ENCODE peak calls at places on chromosomes 5 and 9, in nine cellular contexts. One of them, this sample, is unnamed.

GRCh38 chr5:181173420-181174342 is 26.3 kb downstream of the OR2V2 start:
- DNase-seq in germinal center: no peak
- DNase-seq in MM.1S: peak; percentile 69
- DNase-seq in effector memory CD4-positive, alpha-beta T cell: no peak
- DNase-seq in PC-9: no peak
- DNase-seq in lung: no peak
- DNase-seq in CD4-positive, alpha-beta T cell: peak; percentile 17
- DNase-seq in ascending aorta: no peak
- DNase-seq in tibial artery: no peak
- DNase-seq in this sample: no peak

GRCh38 chr5:138054863-138055558 is 22.1 kb upstream of the FAM13B start:
- DNase-seq in MM.1S: no peak
- DNase-seq in germinal center: no peak
- DNase-seq in effector memory CD4-positive, alpha-beta T cell: no peak
- DNase-seq in CD4-positive, alpha-beta T cell: no peak
- DNase-seq in tibial artery: no peak
- DNase-seq in PC-9: no peak
- DNase-seq in lung: no peak
- DNase-seq in ascending aorta: no peak
- DNase-seq in this sample: no peak

GRCh38 chr5:35736280-35736679 is 118.6 kb downstream of the SPEF2 start:
- DNase-seq in ascending aorta: no peak
- DNase-seq in MM.1S: no peak
- DNase-seq in germinal center: no peak
- DNase-seq in PC-9: no peak
- DNase-seq in lung: no peak
- DNase-seq in tibial artery: no peak
- DNase-seq in effector memory CD4-positive, alpha-beta T cell: no peak
- DNase-seq in CD4-positive, alpha-beta T cell: no peak
- DNase-seq in this sample: no peak

GRCh38 chr9:76646249-76646648 is 118.0 kb upstream of the PCA3 start:
- DNase-seq in PC-9: no peak
- DNase-seq in lung: no peak
- DNase-seq in tibial artery: no peak
- DNase-seq in effector memory CD4-positive, alpha-beta T cell: no peak
- DNase-seq in CD4-positive, alpha-beta T cell: no peak
- DNase-seq in germinal center: no peak
- DNase-seq in MM.1S: no peak
- DNase-seq in ascending aorta: no peak
- DNase-seq in this sample: no peak

GRCh38 chr5:1540166-1540565 is 16.4 kb upstream of the LPCAT1 start:
- DNase-seq in ascending aorta: no peak
- DNase-seq in tibial artery: no peak
- DNase-seq in lung: peak; percentile 32
- DNase-seq in germinal center: no peak
- DNase-seq in CD4-positive, alpha-beta T cell: no peak
- DNase-seq in effector memory CD4-positive, alpha-beta T cell: no peak
- DNase-seq in MM.1S: no peak
- DNase-seq in PC-9: no peak
- DNase-seq in this sample: peak; percentile 43

GRCh38 chr5:45847877-45848276 is 151.7 kb upstream of the HCN1 start:
- DNase-seq in effector memory CD4-positive, alpha-beta T cell: no peak
- DNase-seq in ascending aorta: no peak
- DNase-seq in tibial artery: no peak
- DNase-seq in lung: no peak
- DNase-seq in CD4-positive, alpha-beta T cell: no peak
- DNase-seq in MM.1S: no peak
- DNase-seq in PC-9: no peak
- DNase-seq in germinal center: no peak
- DNase-seq in this sample: no peak

GRCh38 chr9:128631636-128632035 is 25.0 kb downstream of the DYNC2I2 start:
- DNase-seq in ascending aorta: no peak
- DNase-seq in germinal center: no peak
- DNase-seq in PC-9: no peak
- DNase-seq in lung: no peak
- DNase-seq in tibial artery: no peak
- DNase-seq in CD4-positive, alpha-beta T cell: no peak
- DNase-seq in effector memory CD4-positive, alpha-beta T cell: no peak
- DNase-seq in MM.1S: no peak
- DNase-seq in this sample: no peak

GRCh38 chr5:56317923-56318561 is 84.9 kb upstream of the ANKRD55 start:
- DNase-seq in CD4-positive, alpha-beta T cell: no peak
- DNase-seq in lung: no peak
- DNase-seq in ascending aorta: no peak
- DNase-seq in MM.1S: no peak
- DNase-seq in PC-9: no peak
- DNase-seq in effector memory CD4-positive, alpha-beta T cell: no peak
- DNase-seq in tibial artery: no peak
- DNase-seq in germinal center: no peak
- DNase-seq in this sample: no peak

GRCh38 chr5:117769877-117770276 is 1195.3 kb upstream of the SEMA6A start:
- DNase-seq in CD4-positive, alpha-beta T cell: no peak
- DNase-seq in ascending aorta: no peak
- DNase-seq in MM.1S: no peak
- DNase-seq in germinal center: no peak
- DNase-seq in PC-9: no peak
- DNase-seq in tibial artery: no peak
- DNase-seq in lung: no peak
- DNase-seq in effector memory CD4-positive, alpha-beta T cell: no peak
- DNase-seq in this sample: no peak

GRCh38 chr9:105976257-105976656 is 281.9 kb downstream of the TMEM38B start:
- DNase-seq in ascending aorta: no peak
- DNase-seq in lung: no peak
- DNase-seq in effector memory CD4-positive, alpha-beta T cell: no peak
- DNase-seq in CD4-positive, alpha-beta T cell: no peak
- DNase-seq in germinal center: no peak
- DNase-seq in tibial artery: no peak
- DNase-seq in MM.1S: no peak
- DNase-seq in PC-9: no peak
- DNase-seq in this sample: no peak

GRCh38 chr5:135976216-135976615 is 21.4 kb upstream of the LECT2 start:
- DNase-seq in PC-9: no peak
- DNase-seq in lung: no peak
- DNase-seq in ascending aorta: no peak
- DNase-seq in germinal center: no peak
- DNase-seq in tibial artery: no peak
- DNase-seq in MM.1S: no peak
- DNase-seq in effector memory CD4-positive, alpha-beta T cell: no peak
- DNase-seq in CD4-positive, alpha-beta T cell: no peak
- DNase-seq in this sample: no peak

GRCh38 chr9:70506159-70506558 is 91.7 kb upstream of the KLF9 start:
- DNase-seq in effector memory CD4-positive, alpha-beta T cell: no peak
- DNase-seq in germinal center: no peak
- DNase-seq in ascending aorta: no peak
- DNase-seq in tibial artery: no peak
- DNase-seq in CD4-positive, alpha-beta T cell: no peak
- DNase-seq in PC-9: no peak
- DNase-seq in MM.1S: no peak
- DNase-seq in lung: no peak
- DNase-seq in this sample: no peak

GRCh38 chr9:113568081-113568435 is 104.5 kb downstream of the RGS3 start:
- DNase-seq in CD4-positive, alpha-beta T cell: no peak
- DNase-seq in MM.1S: no peak
- DNase-seq in effector memory CD4-positive, alpha-beta T cell: no peak
- DNase-seq in germinal center: no peak
- DNase-seq in tibial artery: peak; percentile 8
- DNase-seq in ascending aorta: no peak
- DNase-seq in PC-9: no peak
- DNase-seq in lung: no peak
- DNase-seq in this sample: no peak

GRCh38 chr9:128218518-128219389 is 15.6 kb downstream of the DNM1 start:
- DNase-seq in lung: peak; percentile 98
- DNase-seq in effector memory CD4-positive, alpha-beta T cell: peak; percentile 87
- DNase-seq in tibial artery: peak; percentile 93
- DNase-seq in CD4-positive, alpha-beta T cell: peak; percentile 89
- DNase-seq in PC-9: peak; percentile 23
- DNase-seq in MM.1S: peak; percentile 96
- DNase-seq in ascending aorta: peak; percentile 74
- DNase-seq in germinal center: peak; percentile 98
- DNase-seq in this sample: peak; percentile 97

GRCh38 chr5:45098483-45098882 is 289.7 kb downstream of the MRPS30 start:
- DNase-seq in tibial artery: no peak
- DNase-seq in lung: no peak
- DNase-seq in MM.1S: peak; percentile 34
- DNase-seq in effector memory CD4-positive, alpha-beta T cell: no peak
- DNase-seq in ascending aorta: no peak
- DNase-seq in PC-9: no peak
- DNase-seq in CD4-positive, alpha-beta T cell: no peak
- DNase-seq in germinal center: no peak
- DNase-seq in this sample: no peak

GRCh38 chr5:34586117-34586885 is 69.8 kb upstream of the RAI14 start:
- DNase-seq in lung: no peak
- DNase-seq in tibial artery: no peak
- DNase-seq in PC-9: peak; percentile 74
- DNase-seq in effector memory CD4-positive, alpha-beta T cell: no peak
- DNase-seq in MM.1S: no peak
- DNase-seq in ascending aorta: no peak
- DNase-seq in germinal center: no peak
- DNase-seq in CD4-positive, alpha-beta T cell: no peak
- DNase-seq in this sample: no peak

GRCh38 chr5:67234671-67235176 is 38.1 kb upstream of the CD180 start:
- DNase-seq in MM.1S: no peak
- DNase-seq in effector memory CD4-positive, alpha-beta T cell: no peak
- DNase-seq in lung: peak; percentile 46
- DNase-seq in germinal center: no peak
- DNase-seq in PC-9: peak; percentile 24
- DNase-seq in CD4-positive, alpha-beta T cell: no peak
- DNase-seq in tibial artery: no peak
- DNase-seq in ascending aorta: no peak
- DNase-seq in this sample: no peak

GRCh38 chr9:107141967-107142366 is 141.1 kb upstream of the RAD23B start:
- DNase-seq in CD4-positive, alpha-beta T cell: no peak
- DNase-seq in germinal center: no peak
- DNase-seq in ascending aorta: no peak
- DNase-seq in MM.1S: peak; percentile 27
- DNase-seq in effector memory CD4-positive, alpha-beta T cell: no peak
- DNase-seq in tibial artery: no peak
- DNase-seq in lung: no peak
- DNase-seq in PC-9: no peak
- DNase-seq in this sample: no peak

GRCh38 chr5:172008689-172009141 is 2.3 kb upstream of the FBXW11 start:
- DNase-seq in PC-9: no peak
- DNase-seq in lung: no peak
- DNase-seq in germinal center: no peak
- DNase-seq in effector memory CD4-positive, alpha-beta T cell: no peak
- DNase-seq in tibial artery: no peak
- DNase-seq in MM.1S: no peak
- DNase-seq in CD4-positive, alpha-beta T cell: no peak
- DNase-seq in ascending aorta: no peak
- DNase-seq in this sample: no peak

GRCh38 chr5:64769856-64770255 is 1.1 kb downstream of the CWC27 start:
- DNase-seq in germinal center: no peak
- DNase-seq in ascending aorta: no peak
- DNase-seq in CD4-positive, alpha-beta T cell: no peak
- DNase-seq in PC-9: no peak
- DNase-seq in MM.1S: no peak
- DNase-seq in effector memory CD4-positive, alpha-beta T cell: no peak
- DNase-seq in lung: no peak
- DNase-seq in tibial artery: no peak
- DNase-seq in this sample: no peak

GRCh38 chr9:124079176-124079925 is 67.8 kb downstream of the LHX2 start:
- DNase-seq in tibial artery: no peak
- DNase-seq in PC-9: peak; percentile 58
- DNase-seq in effector memory CD4-positive, alpha-beta T cell: no peak
- DNase-seq in MM.1S: no peak
- DNase-seq in CD4-positive, alpha-beta T cell: no peak
- DNase-seq in ascending aorta: no peak
- DNase-seq in lung: no peak
- DNase-seq in germinal center: no peak
- DNase-seq in this sample: peak; percentile 67

GRCh38 chr5:41182666-41183065 is 30.7 kb downstream of the C6 start:
- DNase-seq in PC-9: no peak
- DNase-seq in effector memory CD4-positive, alpha-beta T cell: no peak
- DNase-seq in CD4-positive, alpha-beta T cell: no peak
- DNase-seq in MM.1S: no peak
- DNase-seq in ascending aorta: no peak
- DNase-seq in tibial artery: no peak
- DNase-seq in lung: no peak
- DNase-seq in germinal center: no peak
- DNase-seq in this sample: no peak

GRCh38 chr9:90921969-90922368 is 120.3 kb downstream of the SYK start:
- DNase-seq in germinal center: no peak
- DNase-seq in ascending aorta: no peak
- DNase-seq in tibial artery: no peak
- DNase-seq in effector memory CD4-positive, alpha-beta T cell: no peak
- DNase-seq in MM.1S: no peak
- DNase-seq in CD4-positive, alpha-beta T cell: no peak
- DNase-seq in PC-9: no peak
- DNase-seq in lung: no peak
- DNase-seq in this sample: no peak

GRCh38 chr5:140205216-140205615 is 30.2 kb downstream of the CYSTM1 start:
- DNase-seq in PC-9: no peak
- DNase-seq in tibial artery: no peak
- DNase-seq in effector memory CD4-positive, alpha-beta T cell: no peak
- DNase-seq in MM.1S: no peak
- DNase-seq in CD4-positive, alpha-beta T cell: no peak
- DNase-seq in germinal center: no peak
- DNase-seq in ascending aorta: no peak
- DNase-seq in lung: no peak
- DNase-seq in this sample: no peak

GRCh38 chr5:68369436-68370125 is 154.0 kb downstream of the PIK3R1 start:
- DNase-seq in effector memory CD4-positive, alpha-beta T cell: peak; percentile 18
- DNase-seq in tibial artery: no peak
- DNase-seq in germinal center: peak; percentile 9
- DNase-seq in PC-9: no peak
- DNase-seq in CD4-positive, alpha-beta T cell: no peak
- DNase-seq in ascending aorta: no peak
- DNase-seq in lung: no peak
- DNase-seq in MM.1S: peak; percentile 91
- DNase-seq in this sample: no peak

GRCh38 chr9:3879315-3879714 is 353.5 kb upstream of the RFX3 start:
- DNase-seq in PC-9: no peak
- DNase-seq in germinal center: no peak
- DNase-seq in CD4-positive, alpha-beta T cell: no peak
- DNase-seq in MM.1S: no peak
- DNase-seq in ascending aorta: no peak
- DNase-seq in effector memory CD4-positive, alpha-beta T cell: no peak
- DNase-seq in tibial artery: no peak
- DNase-seq in lung: no peak
- DNase-seq in this sample: no peak

GRCh38 chr5:150126921-150127265 is 28.8 kb downstream of the PDGFRB start:
- DNase-seq in effector memory CD4-positive, alpha-beta T cell: no peak
- DNase-seq in PC-9: no peak
- DNase-seq in MM.1S: no peak
- DNase-seq in CD4-positive, alpha-beta T cell: no peak
- DNase-seq in lung: no peak
- DNase-seq in tibial artery: no peak
- DNase-seq in ascending aorta: no peak
- DNase-seq in germinal center: no peak
- DNase-seq in this sample: no peak

GRCh38 chr5:141879941-141880738 is 1.9 kb upstream of the PCDH1 start:
- DNase-seq in germinal center: no peak
- DNase-seq in lung: no peak
- DNase-seq in PC-9: no peak
- DNase-seq in ascending aorta: no peak
- DNase-seq in effector memory CD4-positive, alpha-beta T cell: no peak
- DNase-seq in CD4-positive, alpha-beta T cell: no peak
- DNase-seq in MM.1S: no peak
- DNase-seq in tibial artery: no peak
- DNase-seq in this sample: no peak

GRCh38 chr9:17859228-17859627 is 280.4 kb downstream of the SH3GL2 start:
- DNase-seq in MM.1S: no peak
- DNase-seq in tibial artery: no peak
- DNase-seq in lung: no peak
- DNase-seq in PC-9: no peak
- DNase-seq in effector memory CD4-positive, alpha-beta T cell: no peak
- DNase-seq in ascending aorta: no peak
- DNase-seq in CD4-positive, alpha-beta T cell: no peak
- DNase-seq in germinal center: no peak
- DNase-seq in this sample: no peak

GRCh38 chr9:95089916-95090791 is 227.4 kb downstream of the FANCC start:
- DNase-seq in germinal center: no peak
- DNase-seq in PC-9: peak; percentile 84
- DNase-seq in lung: no peak
- DNase-seq in CD4-positive, alpha-beta T cell: no peak
- DNase-seq in effector memory CD4-positive, alpha-beta T cell: no peak
- DNase-seq in tibial artery: no peak
- DNase-seq in ascending aorta: no peak
- DNase-seq in MM.1S: no peak
- DNase-seq in this sample: no peak

GRCh38 chr9:127388037-127388855 is 8.7 kb upstream of the SLC2A8 start:
- DNase-seq in germinal center: no peak
- DNase-seq in effector memory CD4-positive, alpha-beta T cell: peak; percentile 83
- DNase-seq in ascending aorta: no peak
- DNase-seq in CD4-positive, alpha-beta T cell: peak; percentile 76
- DNase-seq in MM.1S: peak; percentile 18
- DNase-seq in PC-9: peak; percentile 81
- DNase-seq in lung: no peak
- DNase-seq in tibial artery: peak; percentile 62
- DNase-seq in this sample: peak; percentile 87